ENCODE peak calls at places on chromosomes 5 and 9, in four cellular contexts. One of them, this sample, is unnamed.

GRCh38 chr9:17739022-17739421 is 160.2 kb downstream of the SH3GL2 start:
- DNase-seq in astrocyte: no peak
- DNase-seq in endothelial cell of umbilical vein: no peak
- DNase-seq in IMR-90: no peak
- DNase-seq in this sample: no peak

GRCh38 chr5:83265318-83265717 is 188.0 kb downstream of the XRCC4 start:
- DNase-seq in astrocyte: peak
- DNase-seq in endothelial cell of umbilical vein: peak
- DNase-seq in IMR-90: peak
- DNase-seq in this sample: peak

GRCh38 chr9:133581553-133582343 is 27.4 kb downstream of the FAM163B start:
- DNase-seq in astrocyte: no peak
- DNase-seq in endothelial cell of umbilical vein: no peak
- DNase-seq in IMR-90: peak
- DNase-seq in this sample: no peak

GRCh38 chr5:67396975-67397374 is 200.4 kb upstream of the CD180 start:
- DNase-seq in astrocyte: no peak
- DNase-seq in endothelial cell of umbilical vein: no peak
- DNase-seq in IMR-90: no peak
- DNase-seq in this sample: no peak

GRCh38 chr9:99222416-99223280 is 566 bp downstream of the SEC61B start:
- DNase-seq in astrocyte: peak
- DNase-seq in endothelial cell of umbilical vein: no peak
- DNase-seq in IMR-90: peak
- DNase-seq in this sample: no peak

GRCh38 chr5:153618857-153619256 is 128.4 kb downstream of the GRIA1 start:
- DNase-seq in astrocyte: peak
- DNase-seq in endothelial cell of umbilical vein: peak
- DNase-seq in IMR-90: peak
- DNase-seq in this sample: no peak

GRCh38 chr9:136541179-136541578 is 4.7 kb downstream of the NOTCH1 start:
- DNase-seq in astrocyte: peak
- DNase-seq in endothelial cell of umbilical vein: peak
- DNase-seq in IMR-90: no peak
- DNase-seq in this sample: no peak

GRCh38 chr5:164002653-164003052 is 497.2 kb downstream of the MAT2B start:
- DNase-seq in astrocyte: peak
- DNase-seq in endothelial cell of umbilical vein: no peak
- DNase-seq in IMR-90: peak
- DNase-seq in this sample: no peak

GRCh38 chr5:179436321-179437122 is 91.3 kb upstream of the ADAMTS2 start:
- DNase-seq in astrocyte: no peak
- DNase-seq in endothelial cell of umbilical vein: no peak
- DNase-seq in IMR-90: no peak
- DNase-seq in this sample: no peak

GRCh38 chr5:17184596-17184995 is 32.8 kb upstream of the BASP1 start:
- DNase-seq in astrocyte: peak
- DNase-seq in endothelial cell of umbilical vein: no peak
- DNase-seq in IMR-90: peak
- DNase-seq in this sample: no peak

GRCh38 chr5:14063117-14063516 is 80.0 kb upstream of the TRIO start:
- DNase-seq in astrocyte: peak
- DNase-seq in endothelial cell of umbilical vein: no peak
- DNase-seq in IMR-90: peak
- DNase-seq in this sample: no peak

GRCh38 chr9:126049896-126050604 is 276.6 kb upstream of the MVB12B start:
- DNase-seq in astrocyte: no peak
- DNase-seq in endothelial cell of umbilical vein: no peak
- DNase-seq in IMR-90: no peak
- DNase-seq in this sample: no peak

GRCh38 chr5:29949301-29949872 is 1244.1 kb upstream of the CDH6 start:
- DNase-seq in astrocyte: no peak
- DNase-seq in endothelial cell of umbilical vein: no peak
- DNase-seq in IMR-90: no peak
- DNase-seq in this sample: no peak

GRCh38 chr9:99253772-99254431 is 31.8 kb downstream of the SEC61B start:
- DNase-seq in astrocyte: peak
- DNase-seq in endothelial cell of umbilical vein: no peak
- DNase-seq in IMR-90: no peak
- DNase-seq in this sample: no peak

GRCh38 chr9:4114569-4115505 is 185.0 kb downstream of the GLIS3 start:
- DNase-seq in astrocyte: peak
- DNase-seq in endothelial cell of umbilical vein: no peak
- DNase-seq in IMR-90: peak
- DNase-seq in this sample: no peak

GRCh38 chr9:88660611-88661010 is 125.6 kb downstream of the NXNL2 start:
- DNase-seq in astrocyte: no peak
- DNase-seq in endothelial cell of umbilical vein: peak
- DNase-seq in IMR-90: peak
- DNase-seq in this sample: no peak

GRCh38 chr9:134318481-134318891 is 7.8 kb upstream of the RXRA start:
- DNase-seq in astrocyte: no peak
- DNase-seq in endothelial cell of umbilical vein: no peak
- DNase-seq in IMR-90: no peak
- DNase-seq in this sample: no peak

GRCh38 chr5:177601126-177601525 is 1.2 kb downstream of the B4GALT7 start:
- DNase-seq in astrocyte: no peak
- DNase-seq in endothelial cell of umbilical vein: no peak
- DNase-seq in IMR-90: no peak
- DNase-seq in this sample: no peak

GRCh38 chr5:40781843-40782409 is 16.2 kb downstream of the PRKAA1 start:
- DNase-seq in astrocyte: peak
- DNase-seq in endothelial cell of umbilical vein: no peak
- DNase-seq in IMR-90: peak
- DNase-seq in this sample: no peak

GRCh38 chr9:97803167-97804058 is 49.6 kb upstream of the FOXE1 start:
- DNase-seq in astrocyte: peak
- DNase-seq in endothelial cell of umbilical vein: peak
- DNase-seq in IMR-90: peak
- DNase-seq in this sample: peak

GRCh38 chr9:72807765-72808445 is 144.9 kb downstream of the ALDH1A1 start:
- DNase-seq in astrocyte: no peak
- DNase-seq in endothelial cell of umbilical vein: peak
- DNase-seq in IMR-90: no peak
- DNase-seq in this sample: no peak

GRCh38 chr9:105360344-105360743 is 87.5 kb upstream of the FSD1L start:
- DNase-seq in astrocyte: no peak
- DNase-seq in endothelial cell of umbilical vein: no peak
- DNase-seq in IMR-90: no peak
- DNase-seq in this sample: no peak

GRCh38 chr5:80275347-80275746 is 19.5 kb upstream of the SERINC5 start:
- DNase-seq in astrocyte: peak
- DNase-seq in endothelial cell of umbilical vein: peak
- DNase-seq in IMR-90: peak
- DNase-seq in this sample: no peak

GRCh38 chr5:45274241-45274640 is 421.9 kb downstream of the HCN1 start:
- DNase-seq in astrocyte: no peak
- DNase-seq in endothelial cell of umbilical vein: no peak
- DNase-seq in IMR-90: no peak
- DNase-seq in this sample: no peak

DNA sequence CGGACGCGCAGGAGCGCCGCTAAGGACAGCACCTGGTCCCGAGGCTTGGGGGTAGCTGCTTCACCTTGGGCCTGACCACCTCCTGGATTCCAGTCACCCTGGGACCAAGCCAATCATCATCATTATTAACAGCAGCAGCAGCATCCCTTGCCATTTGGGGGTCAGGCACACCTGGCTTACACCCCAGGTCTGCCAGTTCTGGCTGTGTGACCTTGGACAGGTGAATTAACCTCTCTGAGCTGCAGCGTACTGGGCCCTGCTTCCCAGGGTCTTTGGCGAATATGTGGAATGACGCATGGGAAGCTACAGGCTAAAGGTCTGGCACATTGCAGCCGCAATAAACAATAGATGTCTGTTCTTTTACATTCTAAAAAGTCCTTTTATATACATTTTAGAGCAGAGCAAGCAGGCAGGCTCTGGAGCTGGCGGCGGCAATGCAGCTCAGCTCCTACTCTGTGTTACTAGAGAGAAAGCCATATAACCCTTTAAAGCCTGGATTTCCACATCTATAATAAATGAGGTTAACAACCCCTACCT is 97.8 kb upstream of the CPLX2 start:
- DNase-seq in astrocyte: no peak
- DNase-seq in endothelial cell of umbilical vein: no peak
- DNase-seq in IMR-90: no peak
- DNase-seq in this sample: no peak
- H3K4me2 ChIP-seq in astrocyte: peak
- H3K4me2 ChIP-seq in endothelial cell of umbilical vein: no peak
- H3K4me2 ChIP-seq in IMR-90: no peak
- H3K4me2 ChIP-seq in this sample: no peak

GRCh38 chr9:38067611-38067891 is 1.5 kb downstream of the SHB start:
- DNase-seq in astrocyte: no peak
- DNase-seq in endothelial cell of umbilical vein: no peak
- DNase-seq in IMR-90: no peak
- DNase-seq in this sample: no peak

GRCh38 chr9:38066907-38067610 is 2.0 kb downstream of the SHB start:
- DNase-seq in astrocyte: no peak
- DNase-seq in endothelial cell of umbilical vein: peak
- DNase-seq in IMR-90: no peak
- DNase-seq in this sample: no peak

GRCh38 chr9:38068616-38068865 is 486 bp downstream of the SHB start:
- DNase-seq in astrocyte: no peak
- DNase-seq in endothelial cell of umbilical vein: peak
- DNase-seq in IMR-90: peak
- DNase-seq in this sample: no peak

GRCh38 chr9:38067892-38068615 is 973 bp downstream of the SHB start:
- DNase-seq in astrocyte: no peak
- DNase-seq in endothelial cell of umbilical vein: no peak
- DNase-seq in IMR-90: no peak
- DNase-seq in this sample: no peak

GRCh38 chr9:38068866-38069628 is at the start of gene SHB:
- DNase-seq in astrocyte: no peak
- DNase-seq in endothelial cell of umbilical vein: peak
- DNase-seq in IMR-90: peak
- DNase-seq in this sample: peak
- TF ChIP-seq CTCF in astrocyte: no peak
- TF ChIP-seq CTCF in endothelial cell of umbilical vein: no peak
- TF ChIP-seq CTCF in IMR-90: no peak
- TF ChIP-seq CTCF in this sample: no peak

GRCh38 chr9:127928232-127929043 is 2.1 kb downstream of the PIP5KL1 start:
- DNase-seq in astrocyte: no peak
- DNase-seq in endothelial cell of umbilical vein: no peak
- DNase-seq in IMR-90: no peak
- DNase-seq in this sample: no peak

GRCh38 chr9:127930298-127931091 is at the start of gene PIP5KL1:
- DNase-seq in astrocyte: peak
- DNase-seq in endothelial cell of umbilical vein: peak
- DNase-seq in IMR-90: peak
- DNase-seq in this sample: peak

GRCh38 chr9:127934248-127934647 is 3.4 kb downstream of the DPM2 start:
- DNase-seq in astrocyte: no peak
- DNase-seq in endothelial cell of umbilical vein: no peak
- DNase-seq in IMR-90: no peak
- DNase-seq in this sample: no peak

GRCh38 chr9:127929044-127929979 is 1.3 kb downstream of the PIP5KL1 start:
- DNase-seq in astrocyte: no peak
- DNase-seq in endothelial cell of umbilical vein: no peak
- DNase-seq in IMR-90: no peak
- DNase-seq in this sample: no peak

GRCh38 chr9:127931092-127931881 is 710 bp upstream of the PIP5KL1 start:
- DNase-seq in astrocyte: peak
- DNase-seq in endothelial cell of umbilical vein: peak
- DNase-seq in IMR-90: peak
- DNase-seq in this sample: peak
- H3K27ac ChIP-seq in astrocyte: peak
- H3K27ac ChIP-seq in endothelial cell of umbilical vein: peak
- H3K27ac ChIP-seq in IMR-90: peak
- H3K27ac ChIP-seq in this sample: no peak

GRCh38 chr5:113387844-113388243 is 46.9 kb downstream of the TSSK1B start:
- DNase-seq in astrocyte: no peak
- DNase-seq in endothelial cell of umbilical vein: no peak
- DNase-seq in IMR-90: no peak
- DNase-seq in this sample: no peak
- H3K4me2 ChIP-seq in astrocyte: no peak
- H3K4me2 ChIP-seq in endothelial cell of umbilical vein: no peak
- H3K4me2 ChIP-seq in IMR-90: no peak
- H3K4me2 ChIP-seq in this sample: no peak

GRCh38 chr5:166695311-166695710 is 1596.1 kb upstream of the WWC1 start:
- DNase-seq in astrocyte: no peak
- DNase-seq in endothelial cell of umbilical vein: no peak
- DNase-seq in IMR-90: no peak
- DNase-seq in this sample: no peak
- TF ChIP-seq CTCF in astrocyte: no peak
- TF ChIP-seq CTCF in endothelial cell of umbilical vein: no peak
- TF ChIP-seq CTCF in IMR-90: no peak
- TF ChIP-seq CTCF in this sample: no peak

DNA sequence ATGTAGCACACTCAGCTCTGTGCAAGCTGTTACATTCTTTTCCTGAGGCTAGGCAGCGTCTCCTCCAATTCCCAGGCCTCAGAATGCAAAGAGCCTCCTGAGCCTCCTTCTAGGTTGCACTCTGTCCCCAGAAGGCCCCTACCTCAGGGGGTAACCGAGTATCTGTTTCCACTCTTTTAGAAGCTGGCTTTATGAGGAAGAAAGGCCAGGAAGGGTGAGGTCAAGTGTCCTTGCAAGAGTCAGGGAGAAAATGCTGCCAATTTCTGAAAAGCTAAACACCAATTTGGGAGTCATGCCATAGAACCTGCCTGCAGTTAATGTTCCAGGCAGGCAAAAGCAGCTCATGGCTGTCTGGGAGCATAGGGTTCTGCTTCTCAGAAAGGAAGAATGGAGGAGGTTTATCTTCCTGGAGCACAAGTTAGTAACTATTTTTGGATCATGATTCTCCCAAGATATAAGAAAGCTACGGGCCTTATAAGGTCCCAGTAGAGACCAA is 178.9 kb downstream of the SEMA6A start:
- DNase-seq in astrocyte: no peak
- DNase-seq in endothelial cell of umbilical vein: peak
- DNase-seq in IMR-90: no peak
- DNase-seq in this sample: no peak
- H3K27ac ChIP-seq in astrocyte: no peak
- H3K27ac ChIP-seq in endothelial cell of umbilical vein: no peak
- H3K27ac ChIP-seq in IMR-90: no peak
- H3K27ac ChIP-seq in this sample: no peak

DNA sequence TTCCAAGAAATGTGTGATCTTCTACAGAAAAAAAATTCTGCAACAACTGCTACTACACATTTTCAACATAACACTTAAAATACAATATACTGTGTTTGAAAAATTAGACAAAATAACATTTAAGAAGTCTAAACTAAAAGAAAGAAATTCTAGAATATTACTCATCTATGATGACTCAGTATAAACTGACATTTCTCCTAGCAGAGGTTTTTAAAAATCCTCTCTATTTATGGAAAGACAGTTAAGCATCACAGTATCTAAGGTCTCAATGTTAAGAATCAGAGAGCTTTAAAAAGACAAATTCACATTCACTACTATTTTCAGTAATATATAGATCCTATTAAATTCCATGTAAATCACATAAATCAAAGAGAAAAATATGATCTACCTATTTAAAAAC is 61.3 kb downstream of the NR2F1-AS1 start:
- DNase-seq in astrocyte: peak
- DNase-seq in endothelial cell of umbilical vein: peak
- DNase-seq in IMR-90: peak
- DNase-seq in this sample: no peak
- H3K4me2 ChIP-seq in astrocyte: no peak
- H3K4me2 ChIP-seq in endothelial cell of umbilical vein: peak
- H3K4me2 ChIP-seq in IMR-90: peak
- H3K4me2 ChIP-seq in this sample: no peak

GRCh38 chr5:102545175-102545574 is 46.4 kb upstream of the SLCO6A1 start:
- DNase-seq in astrocyte: no peak
- DNase-seq in endothelial cell of umbilical vein: peak
- DNase-seq in IMR-90: no peak
- DNase-seq in this sample: no peak
- TF ChIP-seq CTCF in astrocyte: no peak
- TF ChIP-seq CTCF in endothelial cell of umbilical vein: peak
- TF ChIP-seq CTCF in IMR-90: peak
- TF ChIP-seq CTCF in this sample: no peak

GRCh38 chr5:58787982-58788381 is 205.1 kb downstream of the RAB3C start:
- DNase-seq in astrocyte: no peak
- DNase-seq in endothelial cell of umbilical vein: no peak
- DNase-seq in IMR-90: no peak
- DNase-seq in this sample: no peak
- H3K27ac ChIP-seq in astrocyte: no peak
- H3K27ac ChIP-seq in endothelial cell of umbilical vein: no peak
- H3K27ac ChIP-seq in IMR-90: no peak
- H3K27ac ChIP-seq in this sample: no peak

This sample was measured in PC-9.